ENCODE peak calls at places on chromosomes 6 and 20, in nine cellular contexts. Q is activated CD4-positive, alpha-beta T cell treated with anti-CD3 and anti-CD28 coated beads, Interleukin-2, amount 50 U/mL, for 48 hours; N is ascending aorta; Z is A549; W is fibroblast of pulmonary artery; X is suprapubic skin; J is stimulated activated effector memory CD8-positive, alpha-beta T cell treated with anti-CD3 and anti-CD28 coated beads, Interleukin-12 subunit alpha, Interleukin-12 subunit beta, amount 100 ng/mL, for 72 hours; U is HEK293T; K is C1 segment of cervical spinal cord. D is an unnamed sample.

GRCh38 chr20:42308980-42309524 is 690.9 kb upstream of the CHD6 start:
- DNase-seq in W (no peak), Q (no peak), K (no peak), J (no peak), N (no peak), X (no peak), U (no peak), Z (no peak), D (no peak)

GRCh38 chr6:37188962-37189510 is 19.1 kb downstream of the PIM1 start:
- DNase-seq in J (no peak), X (no peak), Z (no peak), U (no peak), W (peak), K (no peak), Q (no peak), N (no peak), D (no peak)

GRCh38 chr6:98775205-98775604 is 59.2 kb upstream of the POU3F2 start:
- DNase-seq in J (no peak), Q (no peak), X (no peak), W (no peak), U (no peak), Z (no peak), K (no peak), N (no peak), D (no peak)

GRCh38 chr6:28941681-28942448 is 18.1 kb upstream of the TRIM27 start:
- DNase-seq in Q (no peak), J (peak), Z (no peak), W (no peak), U (peak), N (no peak), K (no peak), X (no peak), D (no peak)

GRCh38 chr20:37218976-37219375 is 39.6 kb upstream of the MROH8 start:
- DNase-seq in Q (no peak), K (no peak), Z (no peak), N (no peak), J (no peak), W (no peak), X (no peak), U (no peak), D (no peak)

GRCh38 chr20:12936020-12936419 is 72.8 kb upstream of the SPTLC3 start:
- DNase-seq in J (no peak), Z (peak), N (no peak), K (no peak), W (no peak), X (no peak), Q (no peak), U (no peak), D (no peak)

GRCh38 chr6:4983322-4983721 is 20.5 kb downstream of the RPP40 start:
- DNase-seq in X (no peak), J (no peak), U (no peak), Q (no peak), K (no peak), N (no peak), Z (no peak), W (no peak), D (no peak)

GRCh38 chr20:34066476-34067090 is 45.5 kb downstream of the EIF2S2 start:
- DNase-seq in N (no peak), U (no peak), X (no peak), J (no peak), Q (no peak), W (no peak), Z (no peak), K (no peak), D (no peak)

GRCh38 chr6:71291991-71292390 is 3.4 kb downstream of the OGFRL1 start:
- DNase-seq in J (no peak), U (no peak), Z (no peak), Q (no peak), N (no peak), W (no peak), K (no peak), X (no peak), D (no peak)

GRCh38 chr6:55704421-55704820 is 125.4 kb upstream of the HMGCLL1 start:
- DNase-seq in Q (no peak), Z (no peak), N (no peak), U (no peak), X (no peak), J (no peak), K (no peak), W (peak), D (no peak)

GRCh38 chr6:105759946-105760345 is 326.2 kb upstream of the PRDM1 start:
- DNase-seq in N (no peak), W (peak), Z (peak), K (no peak), Q (no peak), U (no peak), J (no peak), X (no peak), D (no peak)

GRCh38 chr6:147782302-147782701 is 273.8 kb downstream of the SAMD5 start:
- DNase-seq in N (no peak), Q (no peak), J (no peak), U (peak), X (no peak), Z (peak), W (peak), K (no peak), D (no peak)

GRCh38 chr6:163355471-163355991 is 59.0 kb upstream of the QKI start:
- DNase-seq in Z (no peak), K (peak), J (no peak), X (no peak), U (no peak), N (peak), Q (no peak), W (peak), D (no peak)

GRCh38 chr6:6057442-6058053 is 50.8 kb upstream of the NRN1 start:
- DNase-seq in Z (peak), K (no peak), N (no peak), J (no peak), U (peak), Q (no peak), X (no peak), W (peak), D (no peak)

GRCh38 chr6:85479221-85479620 is 29.3 kb downstream of the NT5E start:
- DNase-seq in Z (no peak), K (no peak), Q (no peak), N (no peak), X (no peak), U (no peak), W (no peak), J (no peak), D (no peak)

GRCh38 chr20:64109831-64110391 is 2.5 kb upstream of the NPBWR2 start:
- DNase-seq in U (no peak), N (peak), J (peak), Z (no peak), K (no peak), X (peak), W (no peak), Q (no peak), D (no peak)

GRCh38 chr20:34834459-34834893 is 9.0 kb upstream of the NCOA6 start:
- DNase-seq in N (no peak), K (no peak), X (no peak), U (peak), J (no peak), W (peak), Z (peak), Q (no peak), D (no peak)

D was measured in activated CD4-positive, alpha-beta memory T cell treated with anti-CD3 and anti-CD28 coated beads, Interleukin-2, amount 10 ng/mL, durations not matched to agents 7 days and 5 days.